ENCODE peak calls at places on chromosomes 13 and 19, in nine cellular contexts. K is SK-N-SH; S is naive thymus-derived CD4-positive, alpha-beta T cell; U is left ventricle myocardium inferior; L is brain microvascular endothelial cell; O is fibroblast of lung; P is breast epithelium; J is heart left ventricle; D is ovary. H is an unnamed sample.

GRCh38 chr19:1998712-1999708 is 16.5 kb downstream of the BTBD2 start:
- DNase-seq in K (no peak), L (no peak), J (no peak), U (no peak), O (no peak), D (no peak), S (no peak), P (no peak), H (no peak)

GRCh38 chr13:47004022-47004421 is 107.2 kb upstream of the HTR2A start:
- DNase-seq in J (no peak), S (no peak), D (no peak), U (no peak), P (no peak), K (no peak), L (no peak), O (no peak), H (peak; percentile 11)

GRCh38 chr19:40907968-40908735 is 26.1 kb upstream of the CYP2A7 start:
- DNase-seq in P (no peak), K (no peak), L (no peak), J (no peak), S (no peak), D (peak; percentile 80), U (no peak), O (no peak), H (no peak)

GRCh38 chr19:20244356-20244755 is 77.3 kb downstream of the ZNF486 start:
- DNase-seq in P (no peak), D (no peak), J (no peak), S (no peak), K (no peak), O (no peak), U (no peak), L (no peak), H (no peak)

GRCh38 chr13:38385152-38385891 is 35.7 kb downstream of the UFM1 start:
- DNase-seq in K (no peak), J (no peak), D (no peak), U (no peak), S (no peak), O (no peak), P (no peak), L (no peak), H (no peak)

GRCh38 chr19:5150902-5151741 is 182.2 kb downstream of the KDM4B start:
- DNase-seq in D (peak; percentile 33), P (no peak), S (no peak), L (no peak), J (peak; percentile 55), U (peak; percentile 13), O (no peak), K (peak; percentile 32), H (no peak)

GRCh38 chr13:110984798-110985197 is 69.9 kb upstream of the ANKRD10 start:
- DNase-seq in L (no peak), P (no peak), K (no peak), O (no peak), U (no peak), J (no peak), S (no peak), D (no peak), H (no peak)

GRCh38 chr13:50589139-50589538 is 254.4 kb downstream of the DLEU7 start:
- DNase-seq in U (no peak), O (peak; percentile 80), S (no peak), P (no peak), K (peak; percentile 16), J (no peak), L (peak; percentile 94), D (no peak), H (peak; percentile 61)

GRCh38 chr13:31195616-31196015 is 4.2 kb upstream of the B3GLCT start:
- DNase-seq in L (no peak), U (no peak), K (no peak), J (no peak), D (no peak), O (no peak), S (no peak), P (no peak), H (no peak)

GRCh38 chr19:55224038-55224665 is 4.4 kb downstream of the TMEM86B start:
- DNase-seq in O (no peak), U (no peak), S (no peak), D (no peak), K (peak; percentile 35), L (no peak), P (no peak), J (no peak), H (no peak)

GRCh38 chr13:54705738-54706137 is 1677.1 kb downstream of the OLFM4 start:
- DNase-seq in S (no peak), P (no peak), O (no peak), J (no peak), L (no peak), K (no peak), U (no peak), D (no peak), H (no peak)

GRCh38 chr13:21984156-21984555 is 313.3 kb downstream of the FGF9 start:
- DNase-seq in K (no peak), D (no peak), P (no peak), L (no peak), S (no peak), O (no peak), U (no peak), J (no peak), H (no peak)

DNA sequence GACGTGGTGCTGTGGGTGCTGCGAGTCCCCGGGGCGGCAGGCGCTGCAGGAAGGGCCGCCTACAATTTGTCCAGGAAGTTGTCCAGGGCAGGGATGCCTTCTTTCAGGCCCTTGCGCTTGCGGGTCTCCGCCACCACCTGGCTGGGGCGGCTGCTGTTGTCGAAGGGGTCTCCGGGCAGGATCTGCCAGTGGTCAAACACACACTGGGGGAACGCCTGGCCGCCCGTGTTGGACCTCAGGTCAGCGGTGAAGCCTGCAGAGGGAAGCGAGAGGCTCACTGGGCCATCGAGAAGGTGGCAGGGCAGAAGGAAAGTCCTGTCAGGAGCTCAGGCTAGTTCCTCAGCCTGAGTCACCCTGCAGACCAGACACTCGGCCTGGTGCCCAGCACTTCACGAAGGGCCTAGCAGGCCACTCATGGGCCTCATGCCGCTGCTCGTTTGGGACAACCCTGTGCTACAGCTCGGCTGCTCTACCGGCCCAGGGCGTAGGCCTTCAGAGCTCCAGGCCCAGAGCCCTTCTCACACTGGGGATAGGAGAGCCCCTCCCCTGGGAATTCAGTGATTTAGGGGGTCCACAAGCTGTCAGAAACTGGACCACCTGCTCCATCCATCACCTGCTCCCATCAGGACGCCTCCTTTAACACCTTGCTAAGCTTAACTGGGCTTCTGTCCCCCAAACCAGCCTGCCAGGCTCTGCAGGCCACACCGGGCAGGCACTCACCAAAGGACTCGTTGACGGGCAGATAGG is 5.8 kb upstream of the DAPK3 start:
- DNase-seq in K (peak; percentile 19), D (peak; percentile 71), J (no peak), P (no peak), U (no peak), S (no peak), L (no peak), O (no peak), H (no peak)
- H3K36me3 ChIP-seq in K (peaks cover 58% of the 10 kb centered on the region), D (no peaks in the 10 kb centered on the region), J (peaks cover 16% of the 10 kb centered on the region), P (peaks cover 31% of the 10 kb centered on the region), U (peaks cover 68% of the 10 kb centered on the region), S (peaks cover 27% of the 10 kb centered on the region), L (peaks cover 71% of the 10 kb centered on the region), O (peaks cover 55% of the 10 kb centered on the region), H (peaks cover 58% of the 10 kb centered on the region)

DNA sequence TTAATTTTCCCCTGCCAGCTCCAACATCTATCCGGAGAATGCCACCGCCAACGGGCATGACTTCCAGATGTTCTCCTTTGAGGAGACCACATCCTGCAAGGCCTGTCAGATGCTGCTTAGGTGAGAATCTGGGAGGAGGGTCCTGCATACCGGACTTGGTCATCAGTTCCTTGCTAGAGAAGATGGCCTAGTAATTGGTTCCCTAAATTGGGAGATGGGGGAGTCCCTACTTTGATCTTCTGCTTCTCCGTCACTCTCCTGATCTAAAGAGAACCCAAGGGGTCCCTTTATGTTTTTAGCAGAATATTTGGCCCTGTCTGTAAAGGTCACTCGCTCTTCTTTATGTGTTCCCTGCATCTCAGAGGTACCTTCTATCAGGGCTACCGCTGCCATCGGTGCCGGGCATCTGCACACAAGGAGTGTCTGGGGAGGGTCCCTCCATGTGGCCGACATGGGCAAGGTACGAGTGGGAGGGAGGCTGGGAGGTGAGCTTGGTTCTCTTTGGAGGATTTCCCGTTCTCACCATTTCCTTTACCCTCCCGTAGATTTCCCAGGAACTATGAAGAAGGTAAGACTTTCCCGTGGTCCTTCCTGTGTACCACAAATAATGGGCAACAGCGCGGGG is 54.1 kb upstream of the ADGRE1 start:
- DNase-seq in K (no peak), P (no peak), L (no peak), D (no peak), U (no peak), O (no peak), J (no peak), S (no peak), H (no peak)
- H3K36me3 ChIP-seq in K (no peaks in the 10 kb centered on the region), P (no peaks in the 10 kb centered on the region), L (no peaks in the 10 kb centered on the region), D (no peaks in the 10 kb centered on the region), U (no peaks in the 10 kb centered on the region), O (no peaks in the 10 kb centered on the region), J (no peaks in the 10 kb centered on the region), S (peaks cover 15% of the 10 kb centered on the region), H (no peaks in the 10 kb centered on the region)

GRCh38 chr19:32603961-32604360 is 23.0 kb downstream of the PDCD5 start:
- DNase-seq in L (no peak), O (no peak), K (no peak), P (no peak), S (no peak), U (no peak), J (no peak), D (no peak), H (no peak)

GRCh38 chr19:32605544-32605943 is 24.6 kb downstream of the PDCD5 start:
- DNase-seq in L (no peak), O (no peak), K (no peak), D (no peak), J (no peak), P (no peak), U (no peak), S (no peak), H (no peak)

GRCh38 chr19:32611161-32611560 is 30.2 kb downstream of the PDCD5 start:
- DNase-seq in K (peak; percentile 65), L (peak; percentile 85), J (no peak), S (no peak), U (no peak), P (no peak), D (peak; percentile 3), O (no peak), H (no peak)

GRCh38 chr19:32607479-32607878 is 26.5 kb downstream of the PDCD5 start:
- DNase-seq in O (no peak), P (no peak), U (no peak), L (no peak), S (no peak), D (no peak), K (no peak), J (no peak), H (no peak)

DNA sequence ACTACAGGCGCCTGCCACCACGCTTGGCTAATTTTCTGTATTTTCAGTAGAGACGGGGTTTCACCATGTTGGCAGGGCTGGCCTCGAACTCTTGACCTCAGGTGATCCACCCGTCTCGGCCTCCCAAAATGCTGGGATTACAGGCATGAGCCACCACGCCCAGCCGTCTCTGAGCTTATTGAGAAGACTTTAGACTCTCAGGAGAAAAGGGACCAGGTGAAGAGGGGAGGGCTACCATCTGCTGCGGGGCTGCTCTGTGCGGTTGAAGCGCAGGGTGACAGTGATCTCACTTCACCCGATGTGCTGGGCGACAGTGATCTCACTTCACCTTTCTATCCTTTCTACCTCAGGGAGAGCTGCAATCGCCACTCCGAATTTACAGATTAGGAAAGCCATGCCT is 25.3 kb downstream of the PDCD5 start:
- DNase-seq in O (no peak), K (no peak), S (no peak), D (no peak), L (no peak), P (no peak), J (no peak), U (no peak), H (no peak)
- H3K36me3 ChIP-seq in O (peaks cover 10% of the 10 kb centered on the region), K (peaks cover 29% of the 10 kb centered on the region), S (no peaks in the 10 kb centered on the region), D (no peaks in the 10 kb centered on the region), L (peaks cover 55% of the 10 kb centered on the region), P (peaks cover 5% of the 10 kb centered on the region), J (peaks cover 6% of the 10 kb centered on the region), U (peaks cover 75% of the 10 kb centered on the region), H (no peaks in the 10 kb centered on the region)

GRCh38 chr13:112821340-112822055 is 131.7 kb downstream of the ATP11A start:
- DNase-seq in L (no peak), U (no peak), D (no peak), P (no peak), S (no peak), O (no peak), K (no peak), J (no peak), H (no peak)
- H3K36me3 ChIP-seq in L (no peaks in the 10 kb centered on the region), U (peaks cover 84% of the 10 kb centered on the region), D (no peaks in the 10 kb centered on the region), P (no peaks in the 10 kb centered on the region), S (no peaks in the 10 kb centered on the region), O (no peaks in the 10 kb centered on the region), K (peaks cover 51% of the 10 kb centered on the region), J (no peaks in the 10 kb centered on the region), H (peaks cover 4% of the 10 kb centered on the region)

H was measured in PC-3.